ENCODE peak calls at places on chromosomes 16 and 17, in eight cellular contexts. P, K, Q, D, V, W, T and B are unnamed samples.

GRCh38 chr16:49593423-49594040 is 219.9 kb downstream of the C16orf78 start:
- DNase-seq in P (no peak), K (no peak), Q (no peak), D (no peak), V (no peak), W (no peak), T (peak), B (no peak)

GRCh38 chr16:58026705-58027340 is 1.3 kb downstream of the MMP15 start:
- DNase-seq in P (no peak), K (no peak), Q (no peak), D (no peak), V (peak), W (no peak), T (peak), B (no peak)

GRCh38 chr17:76120658-76121008 is 17.0 kb upstream of the EXOC7 start:
- DNase-seq in P (no peak), K (no peak), Q (no peak), D (no peak), V (no peak), W (no peak), T (no peak), B (no peak)

GRCh38 chr17:9768381-9768934 is 22.9 kb downstream of the DHRS7C start:
- DNase-seq in P (no peak), K (peak), Q (no peak), D (peak), V (no peak), W (peak), T (no peak), B (no peak)

GRCh38 chr17:77555741-77556291 is 402.7 kb upstream of the TNRC6C start:
- DNase-seq in P (no peak), K (no peak), Q (peak), D (no peak), V (no peak), W (no peak), T (no peak), B (no peak)

GRCh38 chr16:79618712-79619050 is 18.1 kb upstream of the MAF start:
- DNase-seq in P (no peak), K (no peak), Q (no peak), D (no peak), V (no peak), W (no peak), T (no peak), B (no peak)

GRCh38 chr16:56814537-56815432 is 50.2 kb upstream of the SLC12A3 start:
- DNase-seq in P (no peak), K (no peak), Q (no peak), D (peak), V (no peak), W (no peak), T (no peak), B (no peak)

GRCh38 chr16:51994597-51994996 is 552.3 kb downstream of the TOX3 start:
- DNase-seq in P (no peak), K (no peak), Q (no peak), D (peak), V (no peak), W (no peak), T (no peak), B (no peak)

GRCh38 chr16:67110136-67110847 is 551 bp downstream of the PHAF1 start:
- DNase-seq in P (peak), K (peak), Q (no peak), D (no peak), V (no peak), W (no peak), T (no peak), B (no peak)

GRCh38 chr16:75234856-75235696 is 16.3 kb downstream of the CTRB1 start:
- DNase-seq in P (no peak), K (no peak), Q (no peak), D (no peak), V (no peak), W (peak), T (no peak), B (no peak)

GRCh38 chr16:72905581-72905980 is 142.3 kb downstream of the ZFHX3 start:
- DNase-seq in P (no peak), K (no peak), Q (no peak), D (peak), V (no peak), W (peak), T (no peak), B (no peak)

GRCh38 chr17:31582151-31582907 is 190.9 kb downstream of the RAB11FIP4 start:
- DNase-seq in P (no peak), K (peak), Q (peak), D (no peak), V (no peak), W (no peak), T (no peak), B (no peak)

GRCh38 chr17:21300601-21301571 is 16.4 kb downstream of the MAP2K3 start:
- DNase-seq in P (no peak), K (no peak), Q (peak), D (no peak), V (no peak), W (no peak), T (no peak), B (no peak)

GRCh38 chr17:4249452-4250029 is 14.2 kb downstream of the ANKFY1 start:
- DNase-seq in P (no peak), K (peak), Q (no peak), D (peak), V (no peak), W (peak), T (no peak), B (peak)

GRCh38 chr17:82345151-82345976 is 11.8 kb upstream of the SECTM1 start:
- DNase-seq in P (no peak), K (peak), Q (no peak), D (no peak), V (no peak), W (no peak), T (no peak), B (no peak)

GRCh38 chr16:23784811-23785447 is 30.1 kb downstream of the CHP2 start:
- DNase-seq in P (no peak), K (peak), Q (no peak), D (peak), V (no peak), W (peak), T (no peak), B (no peak)

GRCh38 chr17:73657473-73658116 is 13.3 kb upstream of the SDK2 start:
- DNase-seq in P (no peak), K (peak), Q (peak), D (peak), V (peak), W (no peak), T (peak), B (peak)

GRCh38 chr16:82509636-82510035 is 117.1 kb upstream of the CDH13 start:
- DNase-seq in P (no peak), K (no peak), Q (no peak), D (peak), V (no peak), W (peak), T (no peak), B (no peak)

GRCh38 chr16:89193576-89194293 is 6.6 kb downstream of the SLC22A31 start:
- DNase-seq in P (no peak), K (no peak), Q (peak), D (no peak), V (no peak), W (no peak), T (peak), B (no peak)

GRCh38 chr17:29571486-29571882 is 3.0 kb downstream of the TP53I13 start:
- DNase-seq in P (no peak), K (no peak), Q (no peak), D (no peak), V (no peak), W (no peak), T (no peak), B (no peak)

GRCh38 chr16:65229191-65229662 is 107.4 kb upstream of the CDH11 start:
- DNase-seq in P (no peak), K (no peak), Q (no peak), D (no peak), V (no peak), W (peak), T (no peak), B (no peak)

GRCh38 chr16:80656731-80657150 is 115.9 kb downstream of the DYNLRB2 start:
- DNase-seq in P (no peak), K (no peak), Q (no peak), D (no peak), V (no peak), W (no peak), T (no peak), B (no peak)

GRCh38 chr16:75341934-75342811 is 90.7 kb upstream of the BCAR1 start:
- DNase-seq in P (no peak), K (no peak), Q (no peak), D (peak), V (no peak), W (peak), T (no peak), B (no peak)